ENCODE peak calls at places on chromosomes 12 and 14, in ten cellular contexts. X is PC-9; K is stimulated activated CD4-positive, alpha-beta T cell treated with anti-CD3 and anti-CD28 coated beads, TNF-alpha, amount 100 ng/mL, for 48 hours; O is Right ventricle myocardium superior; T is EL; Z is activated CD4-positive, alpha-beta T cell treated with anti-CD3 and anti-CD28 coated beads, Interleukin-2, amount 10 ng/mL, durations not matched to agents 24 days and 14 days; M is heart right ventricle; F is globus pallidus; C is AG08396; H is activated CD8-positive, alpha-beta T cell treated with anti-CD3 and anti-CD28 coated beads for 36 hours. W is an unnamed sample.

GRCh38 chr12:132487311-132487741 is 2.6 kb upstream of the FBRSL1 start:
- DNase-seq in X (no peak), K (no peak), O (peak), T (no peak), Z (no peak), M (peak), F (no peak), C (no peak), H (no peak), W (no peak)

GRCh38 chr12:10178766-10179165 is at the start of gene TMEM52B:
- DNase-seq in X (no peak), K (no peak), O (no peak), T (no peak), Z (no peak), M (no peak), F (no peak), C (no peak), H (no peak), W (no peak)

GRCh38 chr14:75578786-75579781 is 664 bp downstream of the FLVCR2 start:
- DNase-seq in X (no peak), K (no peak), O (peak), T (no peak), Z (no peak), M (peak), F (no peak), C (no peak), H (no peak), W (no peak)

GRCh38 chr12:121400332-121401139 is 618 bp downstream of the RNF34 start:
- DNase-seq in X (peak), K (peak), O (peak), T (peak), Z (peak), M (peak), F (peak), C (peak), H (peak), W (peak)

GRCh38 chr14:87566986-87567385 is 426.0 kb downstream of the GALC start:
- DNase-seq in X (no peak), K (no peak), O (no peak), T (peak), Z (no peak), M (no peak), F (no peak), C (peak), H (no peak), W (no peak)

GRCh38 chr12:124837958-124838803 is 25.5 kb downstream of the SCARB1 start:
- DNase-seq in X (peak), K (no peak), O (peak), T (peak), Z (no peak), M (peak), F (peak), C (peak), H (no peak), W (no peak)

GRCh38 chr12:111636209-111636928 is 37.3 kb upstream of the ATXN2 start:
- DNase-seq in X (no peak), K (no peak), O (peak), T (peak), Z (no peak), M (peak), F (peak), C (peak), H (no peak), W (no peak)

GRCh38 chr14:54475187-54475881 is 13.4 kb downstream of the GMFB start:
- DNase-seq in X (no peak), K (no peak), O (no peak), T (no peak), Z (no peak), M (no peak), F (no peak), C (no peak), H (no peak), W (no peak)

GRCh38 chr12:57765003-57765697 is 1.7 kb downstream of the CYP27B1 start:
- DNase-seq in X (peak), K (no peak), O (no peak), T (peak), Z (peak), M (peak), F (no peak), C (peak), H (peak), W (peak)

GRCh38 chr12:124764870-124765570 is 98.6 kb downstream of the SCARB1 start:
- DNase-seq in X (no peak), K (no peak), O (no peak), T (peak), Z (no peak), M (no peak), F (no peak), C (peak), H (no peak), W (no peak)

GRCh38 chr14:103518416-103519042 is 4.1 kb downstream of the CKB start:
- DNase-seq in X (peak), K (peak), O (peak), T (peak), Z (peak), M (peak), F (peak), C (peak), H (peak), W (peak)

GRCh38 chr14:68074765-68075381 is 255.3 kb downstream of the RAD51B start:
- DNase-seq in X (no peak), K (no peak), O (no peak), T (no peak), Z (no peak), M (no peak), F (no peak), C (no peak), H (no peak), W (no peak)

GRCh38 chr12:108729612-108730336 is 1.5 kb downstream of the CORO1C start:
- DNase-seq in X (no peak), K (no peak), O (no peak), T (peak), Z (no peak), M (no peak), F (peak), C (no peak), H (no peak), W (no peak)

GRCh38 chr12:124440841-124441381 is 126.5 kb downstream of the NCOR2 start:
- DNase-seq in X (peak), K (no peak), O (peak), T (no peak), Z (no peak), M (no peak), F (no peak), C (no peak), H (no peak), W (no peak)